ENCODE peak calls at places on chromosomes 13 and 19, in seven cellular contexts. E is mesendoderm, P is mesenchymal stem cell, G is IMR-90, V is neuronal stem cell, S is H1, L is H9. U is an unnamed sample.

GRCh38 chr13:25783076-25783475 is 268.7 kb downstream of the SHISA2 start:
- DNase-seq in L (no peak), G (no peak), V (no peak), P (no peak), S (no peak), E (no peak), U (no peak)

GRCh38 chr13:61880576-61881283 is 465.1 kb upstream of the PCDH20 start:
- DNase-seq in E (peak; percentile 83), S (peak; percentile 27), V (no peak), G (peak; percentile 5), L (peak; percentile 58), P (peak; percentile 22), U (no peak)

GRCh38 chr19:20969498-20969897 is 46.4 kb downstream of the ZNF85 start:
- DNase-seq in V (no peak), E (no peak), G (no peak), P (no peak), S (no peak), L (no peak), U (peak; percentile 22)

GRCh38 chr13:113926301-113926761 is 47.5 kb downstream of the C13orf46 start:
- DNase-seq in E (no peak), S (no peak), P (peak; percentile 62), L (peak; percentile 17), G (peak; percentile 60), V (no peak), U (no peak)

GRCh38 chr19:566403-566802 is 6.0 kb upstream of the BSG start:
- DNase-seq in E (peak; percentile 66), G (peak; percentile 31), L (no peak), V (no peak), P (peak; percentile 99), S (no peak), U (peak; percentile 48)

GRCh38 chr19:1102407-1103106 is 1.2 kb upstream of the GPX4 start:
- DNase-seq in E (peak; percentile 47), G (peak; percentile 100), P (peak; percentile 99), L (no peak), S (no peak), V (no peak), U (peak; percentile 96)

GRCh38 chr13:20391597-20392452 is 133.8 kb downstream of the CRYL1 start:
- DNase-seq in P (no peak), V (no peak), E (peak; percentile 40), L (no peak), G (no peak), S (no peak), U (peak; percentile 96)

GRCh38 chr13:106284358-106284757 is 251.1 kb downstream of the EFNB2 start:
- DNase-seq in S (no peak), P (peak; percentile 9), G (peak; percentile 41), L (no peak), V (no peak), E (no peak), U (peak; percentile 22)

GRCh38 chr13:50248537-50249521 is 233.6 kb downstream of the KCNRG start:
- DNase-seq in P (no peak), L (no peak), G (no peak), V (no peak), E (no peak), S (no peak), U (no peak)
- H3K4me1 ChIP-seq in P (peaks cover 6% of the 10 kb centered on the region), L (no peaks in the 10 kb centered on the region), G (peaks cover 8% of the 10 kb centered on the region), V (peaks cover 15% of the 10 kb centered on the region), E (no peaks in the 10 kb centered on the region), S (no peaks in the 10 kb centered on the region), U (no peaks in the 10 kb centered on the region)

GRCh38 chr19:12482505-12482886 is 2.1 kb downstream of the ZNF709 start:
- DNase-seq in V (no peak), E (no peak), L (no peak), P (peak; percentile 15), S (no peak), G (no peak), U (no peak)

GRCh38 chr19:12484011-12484370 is 625 bp downstream of the ZNF709 start:
- DNase-seq in V (peak; percentile 15), G (peak; percentile 6), L (no peak), S (no peak), P (no peak), E (peak; percentile 21), U (no peak)

GRCh38 chr19:12481781-12482504 is 2.7 kb downstream of the ZNF709 start:
- DNase-seq in P (no peak), E (no peak), G (no peak), V (no peak), S (no peak), L (no peak), U (no peak)

GRCh38 chr19:12478234-12478941 is 6.2 kb downstream of the ZNF709 start:
- DNase-seq in G (no peak), S (no peak), V (no peak), E (no peak), L (no peak), P (no peak), U (no peak)
- H3K23ac ChIP-seq in G (no peak overlapping the region), S (no peak overlapping the region), V (no peak overlapping the region), E (no peak overlapping the region), L (no peak overlapping the region), P (no peak overlapping the region), U (peak overlapping the region; percentile 63)

GRCh38 chr13:80307401-80307987 is 33.4 kb downstream of the SPRY2 start:
- DNase-seq in G (no peak), L (no peak), P (no peak), S (no peak), V (no peak), E (no peak), U (no peak)
- H3K4me1 ChIP-seq in G (peaks cover 2% of the 10 kb centered on the region), L (no peaks in the 10 kb centered on the region), P (no peaks in the 10 kb centered on the region), S (no peaks in the 10 kb centered on the region), V (peaks cover 9% of the 10 kb centered on the region), E (no peaks in the 10 kb centered on the region), U (no peaks in the 10 kb centered on the region)

GRCh38 chr19:39792999-39793546 is 14.4 kb downstream of the LEUTX start:
- DNase-seq in E (peak; percentile 86), V (peak; percentile 83), P (peak; percentile 86), L (peak; percentile 83), S (peak; percentile 25), G (peak; percentile 69), U (peak; percentile 42)

GRCh38 chr19:39788244-39788643 is 9.6 kb downstream of the LEUTX start:
- DNase-seq in G (no peak), E (no peak), L (no peak), V (no peak), S (no peak), P (no peak), U (no peak)
- H3K23ac ChIP-seq in G (no peak overlapping the region), E (no peak overlapping the region), L (no peak overlapping the region), V (no peak overlapping the region), S (no peak overlapping the region), P (no peak overlapping the region), U (no peak overlapping the region)